ENCODE peak calls at places on chromosomes 16 and 17, in seven cellular contexts. N is A549, U is T-cell, S is NCI-H345, G is astrocyte of the cerebellum, Y is glutamatergic neuron, O is brain pericyte. T is an unnamed sample.

GRCh38 chr17:35256629-35257028 is 13.8 kb downstream of the SLFN5 start:
- DNase-seq in N (peak), U (no peak), S (peak), G (no peak), Y (no peak), O (no peak), T (no peak)

GRCh38 chr16:66324785-66325184 is 41.7 kb upstream of the CDH5 start:
- DNase-seq in N (peak), U (no peak), S (peak), G (no peak), Y (peak), O (no peak), T (peak)

GRCh38 chr17:61212655-61213054 is 187.0 kb upstream of the TBX2 start:
- DNase-seq in N (no peak), U (no peak), S (no peak), G (no peak), Y (no peak), O (no peak), T (no peak)

GRCh38 chr17:79840204-79840988 is 1.2 kb upstream of the CBX4 start:
- DNase-seq in N (peak), U (no peak), S (peak), G (no peak), Y (peak), O (no peak), T (peak)

GRCh38 chr16:83351846-83352245 is 455.9 kb upstream of the HSBP1 start:
- DNase-seq in N (no peak), U (no peak), S (no peak), G (no peak), Y (no peak), O (no peak), T (peak)

GRCh38 chr17:60165976-60166375 is 16.2 kb downstream of the CA4 start:
- DNase-seq in N (no peak), U (no peak), S (no peak), G (no peak), Y (no peak), O (no peak), T (peak)

GRCh38 chr16:89093602-89094251 is at the start of gene ACSF3:
- DNase-seq in N (peak), U (peak), S (peak), G (no peak), Y (peak), O (no peak), T (peak)

GRCh38 chr16:89113152-89113547 is 19.5 kb downstream of the ACSF3 start:
- DNase-seq in N (no peak), U (no peak), S (no peak), G (no peak), Y (peak), O (no peak), T (no peak)

GRCh38 chr16:79211581-79211980 is 389.0 kb downstream of the MAF start:
- DNase-seq in N (no peak), U (no peak), S (no peak), G (no peak), Y (no peak), O (no peak), T (no peak)

GRCh38 chr17:46780003-46780373 is 38.5 kb downstream of the WNT3 start:
- DNase-seq in N (no peak), U (no peak), S (no peak), G (no peak), Y (no peak), O (no peak), T (no peak)